ENCODE peak calls at places on chromosomes 6 and 20, in four cellular contexts. S is stomach, Y is sigmoid colon, Z is pancreas. J is an unnamed sample.
A peak's percentile ranks its signal among the peaks of the same experiment; 100 is the strongest.

GRCh38 chr6:169868458-169868857 is 117.0 kb downstream of the ERMARD start:
- DNase-seq in Y (peak; percentile 65), Z (no peak), S (peak; percentile 57), J (no peak)

GRCh38 chr6:106188104-106188794 is 102.1 kb downstream of the PRDM1 start:
- DNase-seq in Y (no peak), S (no peak), Z (no peak), J (no peak)

GRCh38 chr6:118299023-118299422 is 249.1 kb upstream of the PLN start:
- DNase-seq in S (no peak), Y (no peak), Z (no peak), J (no peak)

GRCh38 chr6:159691133-159691962 is 1.7 kb downstream of the SOD2 start:
- DNase-seq in S (no peak), Y (no peak), Z (no peak), J (peak; percentile 48)

GRCh38 chr20:57439432-57439831 is 48.2 kb downstream of the RBM38 start:
- DNase-seq in Y (peak; percentile 95), S (peak; percentile 94), Z (peak; percentile 97), J (peak; percentile 92)

GRCh38 chr6:50249493-50249892 is 199.8 kb upstream of the DEFB112 start:
- DNase-seq in Z (no peak), S (no peak), Y (no peak), J (no peak)

GRCh38 chr20:57666834-57667157 is 43.0 kb downstream of the PMEPA1 start:
- DNase-seq in Y (no peak), Z (peak; percentile 5), S (no peak), J (no peak)

GRCh38 chr6:47169785-47170685 is 127.9 kb upstream of the ADGRF1 start:
- DNase-seq in Y (no peak), Z (no peak), S (no peak), J (no peak)

GRCh38 chr6:45488884-45489283 is 111.2 kb upstream of the SUPT3H start:
- DNase-seq in Y (no peak), Z (no peak), S (no peak), J (no peak)

GRCh38 chr6:166307981-166308768 is at the start of gene PRR18:
- DNase-seq in Y (no peak), S (no peak), Z (peak; percentile 48), J (no peak)

GRCh38 chr20:38727602-38728236 is 3.4 kb downstream of the SLC32A1 start:
- DNase-seq in S (no peak), Z (no peak), Y (no peak), J (no peak)

GRCh38 chr20:18005170-18005989 is 36.6 kb downstream of the MGME1 start:
- DNase-seq in Y (no peak), S (no peak), Z (no peak), J (no peak)

GRCh38 chr20:2032168-2032567 is 38.3 kb upstream of the PDYN start:
- DNase-seq in S (no peak), Z (no peak), Y (no peak), J (no peak)

GRCh38 chr6:29734046-29735018 is 11.1 kb downstream of the HLA-F start:
- DNase-seq in S (no peak), Z (no peak), Y (no peak), J (no peak)

GRCh38 chr6:5832621-5833107 is 174.1 kb downstream of the NRN1 start:
- DNase-seq in S (no peak), Y (no peak), Z (no peak), J (no peak)

GRCh38 chr6:149107520-149107919 is 210.0 kb upstream of the TAB2 start:
- DNase-seq in S (no peak), Y (no peak), Z (no peak), J (no peak)

GRCh38 chr6:160297310-160297709 is 38.7 kb upstream of the SLC22A2 start:
- DNase-seq in Y (no peak), Z (no peak), S (no peak), J (no peak)

DNA sequence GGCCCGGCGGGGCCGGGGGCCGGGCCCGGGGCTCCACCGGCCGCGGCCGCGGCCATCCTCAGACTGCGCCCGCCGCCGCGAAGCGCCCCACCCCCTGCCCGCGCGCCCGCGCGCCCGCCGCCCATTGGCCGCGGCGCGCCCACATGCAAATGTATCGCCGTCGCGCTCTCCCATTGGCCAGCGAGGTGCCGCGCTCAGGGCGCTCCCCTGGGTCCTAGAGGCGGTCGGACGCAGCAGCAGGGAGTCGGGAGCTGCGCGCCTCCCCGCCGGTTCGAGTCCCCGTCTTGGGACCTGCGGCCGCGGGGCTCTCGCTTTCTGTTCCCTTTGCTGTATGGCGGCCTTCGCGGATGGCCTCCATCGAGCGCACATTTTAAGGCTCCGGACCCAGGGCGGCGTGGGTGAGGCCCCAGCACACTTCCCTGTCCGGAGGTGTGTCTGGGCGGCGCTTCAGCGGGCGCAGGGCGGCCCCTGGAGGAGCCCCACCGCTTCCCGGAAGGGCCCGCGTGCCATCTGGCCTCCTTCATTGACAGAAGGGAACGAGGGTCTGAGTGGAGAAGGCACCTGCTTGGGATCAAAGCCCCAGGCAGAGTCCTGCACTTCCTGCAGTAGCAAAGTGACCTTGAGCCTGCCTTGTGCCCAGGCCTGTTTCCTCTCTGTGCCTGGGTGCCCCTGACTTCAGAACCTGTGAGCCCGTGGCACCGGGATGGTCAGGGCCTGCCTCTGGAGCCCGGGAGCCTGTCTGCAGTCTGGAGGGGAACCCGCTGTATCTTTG is at the start of gene CABLES2:
- DNase-seq in S (peak; percentile 95), Z (peak; percentile 94), Y (peak; percentile 97), J (peak; percentile 94)
- TF ChIP-seq CTCF in S (peak; percentile 22), Z (no peak), Y (peak; percentile 38), J (no peak)

GRCh38 chr6:11263185-11263817 is 30.8 kb upstream of the NEDD9 start:
- DNase-seq in Z (peak; percentile 47), Y (peak; percentile 84), S (peak; percentile 75), J (no peak)
- H3K4me1 ChIP-seq in Z (peaks cover 6% of the 10 kb centered on the region), Y (peaks cover 11% of the 10 kb centered on the region), S (peaks cover 25% of the 10 kb centered on the region), J (no peaks in the 10 kb centered on the region)

DNA sequence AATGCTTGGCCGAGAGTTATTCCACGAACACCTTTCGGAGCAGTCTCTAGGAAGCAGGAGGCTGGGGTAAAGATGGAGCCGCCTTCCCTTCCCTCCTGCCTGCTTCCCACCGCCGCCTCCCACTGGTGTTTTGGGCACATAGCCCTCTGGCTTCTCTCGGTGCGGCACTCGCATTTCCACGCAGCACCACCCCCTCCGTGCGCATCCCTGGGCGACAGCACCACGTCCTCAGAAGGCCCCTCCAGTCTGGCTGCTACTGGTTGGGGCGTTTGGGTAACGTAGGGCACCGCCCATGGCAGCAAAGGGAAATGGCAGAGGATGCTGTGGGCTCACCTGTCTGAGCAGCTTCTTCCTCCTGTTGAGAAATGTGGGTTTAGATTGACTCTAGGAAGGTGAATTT is 2.4 kb downstream of the COL20A1 start:
- DNase-seq in Z (peak; percentile 5), S (no peak), Y (no peak), J (no peak)
- TF ChIP-seq CTCF in Z (no peak), S (no peak), Y (no peak), J (no peak)

DNA sequence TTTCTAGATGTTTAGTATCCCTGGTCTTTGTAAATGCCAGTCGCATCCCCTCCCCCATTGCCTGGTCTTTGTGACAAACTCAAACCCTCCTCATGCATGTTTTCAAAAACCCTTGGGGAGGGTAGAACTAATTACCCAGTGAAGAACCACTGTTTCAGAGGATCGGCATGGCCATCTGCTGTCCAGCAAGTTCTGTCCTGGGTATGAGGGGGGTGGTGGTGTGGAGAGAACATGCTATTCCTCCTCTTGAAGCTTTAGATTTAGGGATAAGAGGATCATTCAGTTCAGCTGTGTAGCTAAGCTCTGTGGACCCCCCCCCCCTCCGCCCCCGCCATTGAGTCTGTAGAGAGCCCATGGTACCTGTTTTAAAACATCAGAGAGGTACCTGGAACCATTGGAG is 5.6 kb downstream of the BRPF3 start:
- DNase-seq in Z (no peak), Y (no peak), S (no peak), J (no peak)
- H3K4me1 ChIP-seq in Z (peaks cover 5% of the 10 kb centered on the region), Y (peaks cover 24% of the 10 kb centered on the region), S (peaks cover 56% of the 10 kb centered on the region), J (peaks cover 6% of the 10 kb centered on the region)

GRCh38 chr6:163711071-163711470 is 296.6 kb downstream of the QKI start:
- DNase-seq in Z (no peak), Y (no peak), S (no peak), J (no peak)

GRCh38 chr6:163712981-163713380 is 298.5 kb downstream of the QKI start:
- DNase-seq in Z (no peak), Y (no peak), S (no peak), J (no peak)

GRCh38 chr6:163712569-163712966 is 298.1 kb downstream of the QKI start:
- DNase-seq in S (no peak), Z (no peak), Y (no peak), J (no peak)

GRCh38 chr6:163710552-163710951 is 296.0 kb downstream of the QKI start:
- DNase-seq in Y (no peak), S (no peak), Z (no peak), J (no peak)

GRCh38 chr6:163711615-163712568 is 297.4 kb downstream of the QKI start:
- DNase-seq in Y (peak; percentile 88), S (no peak), Z (no peak), J (no peak)
- TF ChIP-seq CTCF in Y (no peak), S (no peak), Z (no peak), J (no peak)

GRCh38 chr6:125477849-125478248 is 176.1 kb upstream of the HDDC2 start:
- DNase-seq in Y (no peak), S (no peak), Z (no peak), J (no peak)
- H3K4me1 ChIP-seq in Y (no peaks in the 10 kb centered on the region), S (no peaks in the 10 kb centered on the region), Z (no peaks in the 10 kb centered on the region), J (no peaks in the 10 kb centered on the region)

DNA sequence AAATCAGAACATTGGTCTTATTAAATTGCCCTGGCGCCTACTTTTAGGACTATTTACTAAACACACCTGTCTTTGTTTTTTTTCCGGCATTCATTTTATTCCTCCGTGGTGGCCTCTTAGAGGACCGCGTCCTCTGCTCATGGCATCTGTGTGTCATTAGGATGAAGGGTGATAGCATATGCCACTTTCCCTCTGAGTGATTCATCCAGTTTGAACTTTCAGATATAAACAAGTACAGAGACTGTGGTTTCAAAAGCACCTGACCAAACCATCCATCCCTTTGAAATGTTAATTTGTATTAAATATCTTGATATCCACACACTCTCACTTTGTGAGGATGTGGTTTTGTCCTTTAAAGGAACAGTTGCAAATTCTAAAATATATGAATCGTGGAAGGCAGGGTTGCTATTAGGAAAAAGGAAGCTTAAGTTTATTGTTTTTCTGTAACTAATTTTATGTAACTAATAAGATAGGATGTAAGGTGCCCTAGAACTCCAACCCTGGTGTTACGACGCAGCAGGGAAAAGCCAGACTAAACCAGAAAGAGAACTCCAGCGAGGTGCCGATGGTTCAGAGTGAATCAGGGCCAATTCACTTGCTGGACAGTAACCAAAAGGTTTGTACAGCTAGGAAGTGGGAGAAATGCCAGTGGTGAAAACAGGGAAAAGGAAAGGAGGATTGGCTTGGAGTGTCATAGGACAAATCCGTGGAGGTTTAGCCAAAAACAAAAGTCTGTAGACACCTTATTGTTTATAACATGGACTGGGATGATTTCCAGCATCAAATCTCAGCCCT is 98.7 kb downstream of the SHLD1 start:
- DNase-seq in Y (no peak), S (no peak), Z (no peak), J (no peak)
- TF ChIP-seq CTCF in Y (no peak), S (no peak), Z (no peak), J (no peak)

GRCh38 chr6:127346512-127346911 is 3.1 kb upstream of the ECHDC1 start:
- DNase-seq in S (no peak), Z (no peak), Y (no peak), J (no peak)
- H3K4me1 ChIP-seq in S (peaks cover 28% of the 10 kb centered on the region), Z (peaks cover 6% of the 10 kb centered on the region), Y (peaks cover 13% of the 10 kb centered on the region), J (peaks cover 6% of the 10 kb centered on the region)